ENCODE peak calls at places on chromosome 6, in six cellular contexts. One of them, this sample, is unnamed.

GRCh38 chr6:85482206-85483040 is 32.5 kb downstream of the NT5E start:
- DNase-seq in A549: no peak
- DNase-seq in upper lobe of right lung: no peak
- DNase-seq in esophagus muscularis mucosa: no peak
- DNase-seq in prostate gland: no peak
- DNase-seq in CD8-positive, alpha-beta memory T cell: no peak
- DNase-seq in this sample: peak; percentile 78

GRCh38 chr6:169208011-169208410 is 45.6 kb downstream of the THBS2 start:
- DNase-seq in CD8-positive, alpha-beta memory T cell: no peak
- DNase-seq in prostate gland: no peak
- DNase-seq in upper lobe of right lung: no peak
- DNase-seq in A549: no peak
- DNase-seq in esophagus muscularis mucosa: no peak
- DNase-seq in this sample: no peak

GRCh38 chr6:150546457-150546856 is 53.2 kb upstream of the PLEKHG1 start:
- DNase-seq in prostate gland: no peak
- DNase-seq in A549: no peak
- DNase-seq in CD8-positive, alpha-beta memory T cell: no peak
- DNase-seq in esophagus muscularis mucosa: no peak
- DNase-seq in upper lobe of right lung: no peak
- DNase-seq in this sample: no peak

GRCh38 chr6:113394724-113395123 is 462.4 kb upstream of the MARCKS start:
- DNase-seq in CD8-positive, alpha-beta memory T cell: no peak
- DNase-seq in prostate gland: no peak
- DNase-seq in upper lobe of right lung: no peak
- DNase-seq in esophagus muscularis mucosa: no peak
- DNase-seq in A549: no peak
- DNase-seq in this sample: no peak

GRCh38 chr6:12148841-12149240 is 136.7 kb downstream of the HIVEP1 start:
- DNase-seq in CD8-positive, alpha-beta memory T cell: no peak
- DNase-seq in upper lobe of right lung: no peak
- DNase-seq in esophagus muscularis mucosa: no peak
- DNase-seq in A549: no peak
- DNase-seq in prostate gland: no peak
- DNase-seq in this sample: no peak

GRCh38 chr6:115910147-115910546 is 150.5 kb downstream of the FRK start:
- DNase-seq in CD8-positive, alpha-beta memory T cell: no peak
- DNase-seq in esophagus muscularis mucosa: no peak
- DNase-seq in upper lobe of right lung: no peak
- DNase-seq in A549: no peak
- DNase-seq in prostate gland: no peak
- DNase-seq in this sample: no peak

GRCh38 chr6:31888281-31889258 is 8.9 kb downstream of the EHMT2 start:
- DNase-seq in prostate gland: no peak
- DNase-seq in esophagus muscularis mucosa: no peak
- DNase-seq in A549: no peak
- DNase-seq in upper lobe of right lung: peak; percentile 73
- DNase-seq in CD8-positive, alpha-beta memory T cell: peak; percentile 27
- DNase-seq in this sample: peak; percentile 92

GRCh38 chr6:23890543-23891227 is 235.3 kb upstream of the NRSN1 start:
- DNase-seq in CD8-positive, alpha-beta memory T cell: no peak
- DNase-seq in esophagus muscularis mucosa: no peak
- DNase-seq in upper lobe of right lung: no peak
- DNase-seq in A549: no peak
- DNase-seq in prostate gland: no peak
- DNase-seq in this sample: no peak

GRCh38 chr6:150403458-150404245 is 34.8 kb downstream of the IYD start:
- DNase-seq in esophagus muscularis mucosa: no peak
- DNase-seq in CD8-positive, alpha-beta memory T cell: no peak
- DNase-seq in A549: no peak
- DNase-seq in prostate gland: peak; percentile 39
- DNase-seq in upper lobe of right lung: no peak
- DNase-seq in this sample: peak; percentile 91

GRCh38 chr6:26275663-26276062 is 89.3 kb upstream of the BTN3A2 start:
- DNase-seq in upper lobe of right lung: no peak
- DNase-seq in esophagus muscularis mucosa: no peak
- DNase-seq in prostate gland: no peak
- DNase-seq in CD8-positive, alpha-beta memory T cell: no peak
- DNase-seq in A549: no peak
- DNase-seq in this sample: no peak

GRCh38 chr6:149271348-149272340 is 45.9 kb upstream of the TAB2 start:
- DNase-seq in prostate gland: no peak
- DNase-seq in A549: no peak
- DNase-seq in upper lobe of right lung: no peak
- DNase-seq in CD8-positive, alpha-beta memory T cell: peak; percentile 6
- DNase-seq in esophagus muscularis mucosa: no peak
- DNase-seq in this sample: no peak

GRCh38 chr6:150412221-150412620 is 43.4 kb downstream of the IYD start:
- DNase-seq in upper lobe of right lung: no peak
- DNase-seq in A549: no peak
- DNase-seq in esophagus muscularis mucosa: no peak
- DNase-seq in prostate gland: no peak
- DNase-seq in CD8-positive, alpha-beta memory T cell: no peak
- DNase-seq in this sample: no peak

GRCh38 chr6:22072939-22073338 is 223.9 kb downstream of the PRL start:
- DNase-seq in A549: no peak
- DNase-seq in esophagus muscularis mucosa: no peak
- DNase-seq in CD8-positive, alpha-beta memory T cell: no peak
- DNase-seq in prostate gland: no peak
- DNase-seq in upper lobe of right lung: no peak
- DNase-seq in this sample: no peak

GRCh38 chr6:1110164-1110563 is 201.7 kb upstream of the FOXQ1 start:
- DNase-seq in upper lobe of right lung: no peak
- DNase-seq in A549: no peak
- DNase-seq in CD8-positive, alpha-beta memory T cell: no peak
- DNase-seq in prostate gland: no peak
- DNase-seq in esophagus muscularis mucosa: no peak
- DNase-seq in this sample: no peak

GRCh38 chr6:1604991-1605821 is 4.5 kb upstream of the FOXC1 start:
- DNase-seq in A549: no peak
- DNase-seq in prostate gland: no peak
- DNase-seq in esophagus muscularis mucosa: no peak
- DNase-seq in upper lobe of right lung: no peak
- DNase-seq in CD8-positive, alpha-beta memory T cell: no peak
- DNase-seq in this sample: peak; percentile 89

GRCh38 chr6:79070206-79070825 is 7.7 kb downstream of the PHIP start:
- DNase-seq in A549: no peak
- DNase-seq in esophagus muscularis mucosa: no peak
- DNase-seq in prostate gland: no peak
- DNase-seq in upper lobe of right lung: no peak
- DNase-seq in CD8-positive, alpha-beta memory T cell: no peak
- DNase-seq in this sample: peak; percentile 43

GRCh38 chr6:79076160-79076559 is 1.9 kb downstream of the PHIP start:
- DNase-seq in CD8-positive, alpha-beta memory T cell: no peak
- DNase-seq in prostate gland: no peak
- DNase-seq in esophagus muscularis mucosa: no peak
- DNase-seq in A549: no peak
- DNase-seq in upper lobe of right lung: no peak
- DNase-seq in this sample: no peak

GRCh38 chr6:79071547-79071946 is 6.5 kb downstream of the PHIP start:
- DNase-seq in upper lobe of right lung: no peak
- DNase-seq in prostate gland: no peak
- DNase-seq in CD8-positive, alpha-beta memory T cell: no peak
- DNase-seq in A549: no peak
- DNase-seq in esophagus muscularis mucosa: no peak
- DNase-seq in this sample: no peak

GRCh38 chr6:79073888-79074287 is 4.2 kb downstream of the PHIP start:
- DNase-seq in A549: no peak
- DNase-seq in upper lobe of right lung: no peak
- DNase-seq in esophagus muscularis mucosa: no peak
- DNase-seq in prostate gland: no peak
- DNase-seq in CD8-positive, alpha-beta memory T cell: no peak
- DNase-seq in this sample: no peak

GRCh38 chr6:79072640-79073181 is 5.3 kb downstream of the PHIP start:
- DNase-seq in esophagus muscularis mucosa: no peak
- DNase-seq in A549: no peak
- DNase-seq in upper lobe of right lung: no peak
- DNase-seq in prostate gland: no peak
- DNase-seq in CD8-positive, alpha-beta memory T cell: no peak
- DNase-seq in this sample: no peak
- H3K4me1 ChIP-seq in esophagus muscularis mucosa: peaks cover 77% of the 10 kb centered on the region
- H3K4me1 ChIP-seq in A549: peaks cover 11% of the 10 kb centered on the region
- H3K4me1 ChIP-seq in upper lobe of right lung: peaks cover 37% of the 10 kb centered on the region
- H3K4me1 ChIP-seq in prostate gland: peaks cover 4% of the 10 kb centered on the region
- H3K4me1 ChIP-seq in CD8-positive, alpha-beta memory T cell: peaks cover 48% of the 10 kb centered on the region
- H3K4me1 ChIP-seq in this sample: peaks cover 24% of the 10 kb centered on the region

GRCh38 chr6:168131464-168132415 is 52.7 kb upstream of the FRMD1 start:
- DNase-seq in esophagus muscularis mucosa: peak; percentile 90
- DNase-seq in upper lobe of right lung: no peak
- DNase-seq in CD8-positive, alpha-beta memory T cell: no peak
- DNase-seq in A549: no peak
- DNase-seq in prostate gland: no peak
- DNase-seq in this sample: no peak
- H3K27ac ChIP-seq in esophagus muscularis mucosa: no peak overlapping the region
- H3K27ac ChIP-seq in upper lobe of right lung: no peak overlapping the region
- H3K27ac ChIP-seq in CD8-positive, alpha-beta memory T cell: no peak overlapping the region
- H3K27ac ChIP-seq in A549: no peak overlapping the region
- H3K27ac ChIP-seq in prostate gland: no peak overlapping the region
- H3K27ac ChIP-seq in this sample: no peak overlapping the region

DNA sequence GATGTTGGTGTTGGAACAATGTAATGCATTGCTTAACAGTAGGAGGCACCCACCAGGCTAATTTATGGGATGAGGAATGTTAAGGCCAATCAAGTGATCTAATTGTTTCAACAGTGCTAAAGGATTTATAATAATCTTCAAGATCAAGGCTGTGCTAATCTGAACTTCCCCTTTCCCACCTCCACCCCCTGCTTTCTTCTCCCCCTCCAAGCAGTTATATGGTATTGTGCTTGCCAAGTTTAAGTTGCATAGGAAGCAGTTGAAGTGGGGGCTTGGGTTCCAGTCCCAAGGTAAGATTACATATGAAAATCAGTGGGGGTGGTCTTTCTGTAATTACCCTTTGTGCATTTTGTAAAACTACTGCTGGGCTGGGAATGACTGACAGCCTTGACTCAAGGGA is 89.3 kb upstream of the BACH2 start:
- DNase-seq in esophagus muscularis mucosa: no peak
- DNase-seq in CD8-positive, alpha-beta memory T cell: no peak
- DNase-seq in A549: no peak
- DNase-seq in prostate gland: no peak
- DNase-seq in upper lobe of right lung: no peak
- DNase-seq in this sample: no peak
- H3K4me1 ChIP-seq in esophagus muscularis mucosa: no peaks in the 10 kb centered on the region
- H3K4me1 ChIP-seq in CD8-positive, alpha-beta memory T cell: peaks cover 13% of the 10 kb centered on the region
- H3K4me1 ChIP-seq in A549: no peaks in the 10 kb centered on the region
- H3K4me1 ChIP-seq in prostate gland: no peaks in the 10 kb centered on the region
- H3K4me1 ChIP-seq in upper lobe of right lung: no peaks in the 10 kb centered on the region
- H3K4me1 ChIP-seq in this sample: no peaks in the 10 kb centered on the region

GRCh38 chr6:10759312-10759839 is 11.8 kb downstream of the TMEM14B start:
- DNase-seq in prostate gland: no peak
- DNase-seq in esophagus muscularis mucosa: no peak
- DNase-seq in CD8-positive, alpha-beta memory T cell: no peak
- DNase-seq in A549: peak; percentile 60
- DNase-seq in upper lobe of right lung: no peak
- DNase-seq in this sample: no peak
- H3K27ac ChIP-seq in prostate gland: no peak overlapping the region
- H3K27ac ChIP-seq in esophagus muscularis mucosa: no peak overlapping the region
- H3K27ac ChIP-seq in CD8-positive, alpha-beta memory T cell: no peak overlapping the region
- H3K27ac ChIP-seq in A549: peak overlapping the region; percentile 87
- H3K27ac ChIP-seq in upper lobe of right lung: no peak overlapping the region
- H3K27ac ChIP-seq in this sample: peak overlapping the region; percentile 64

GRCh38 chr6:44039839-44040350 is 87.4 kb downstream of the MRPL14 start:
- DNase-seq in CD8-positive, alpha-beta memory T cell: no peak
- DNase-seq in prostate gland: no peak
- DNase-seq in A549: no peak
- DNase-seq in upper lobe of right lung: peak; percentile 55
- DNase-seq in esophagus muscularis mucosa: no peak
- DNase-seq in this sample: no peak
- H3K4me1 ChIP-seq in CD8-positive, alpha-beta memory T cell: no peaks in the 10 kb centered on the region
- H3K4me1 ChIP-seq in prostate gland: no peaks in the 10 kb centered on the region
- H3K4me1 ChIP-seq in A549: peaks cover 79% of the 10 kb centered on the region
- H3K4me1 ChIP-seq in upper lobe of right lung: peaks cover 4% of the 10 kb centered on the region
- H3K4me1 ChIP-seq in esophagus muscularis mucosa: peaks cover 52% of the 10 kb centered on the region
- H3K4me1 ChIP-seq in this sample: peaks cover 56% of the 10 kb centered on the region

GRCh38 chr6:158852312-158853071 is 33.3 kb upstream of the EZR start:
- DNase-seq in esophagus muscularis mucosa: no peak
- DNase-seq in prostate gland: no peak
- DNase-seq in A549: no peak
- DNase-seq in upper lobe of right lung: no peak
- DNase-seq in CD8-positive, alpha-beta memory T cell: no peak
- DNase-seq in this sample: peak; percentile 53

GRCh38 chr6:158849899-158850806 is 31.0 kb upstream of the EZR start:
- DNase-seq in A549: peak; percentile 87
- DNase-seq in prostate gland: peak; percentile 29
- DNase-seq in esophagus muscularis mucosa: no peak
- DNase-seq in CD8-positive, alpha-beta memory T cell: peak; percentile 38
- DNase-seq in upper lobe of right lung: no peak
- DNase-seq in this sample: peak; percentile 93

GRCh38 chr6:158853072-158853871 is 34.1 kb upstream of the EZR start:
- DNase-seq in upper lobe of right lung: peak; percentile 92
- DNase-seq in prostate gland: peak; percentile 86
- DNase-seq in A549: peak; percentile 83
- DNase-seq in esophagus muscularis mucosa: no peak
- DNase-seq in CD8-positive, alpha-beta memory T cell: peak; percentile 81
- DNase-seq in this sample: peak; percentile 97

GRCh38 chr6:158848441-158848840 is 29.3 kb upstream of the EZR start:
- DNase-seq in CD8-positive, alpha-beta memory T cell: no peak
- DNase-seq in esophagus muscularis mucosa: no peak
- DNase-seq in A549: no peak
- DNase-seq in upper lobe of right lung: no peak
- DNase-seq in prostate gland: no peak
- DNase-seq in this sample: no peak

GRCh38 chr6:158850807-158851115 is 31.6 kb upstream of the EZR start:
- DNase-seq in CD8-positive, alpha-beta memory T cell: no peak
- DNase-seq in prostate gland: no peak
- DNase-seq in esophagus muscularis mucosa: no peak
- DNase-seq in A549: no peak
- DNase-seq in upper lobe of right lung: no peak
- DNase-seq in this sample: peak; percentile 73
- H3K27ac ChIP-seq in CD8-positive, alpha-beta memory T cell: peak overlapping the region; percentile 95
- H3K27ac ChIP-seq in prostate gland: peak overlapping the region; percentile 17
- H3K27ac ChIP-seq in esophagus muscularis mucosa: peak overlapping the region; percentile 72
- H3K27ac ChIP-seq in A549: peak overlapping the region; percentile 92
- H3K27ac ChIP-seq in upper lobe of right lung: peak overlapping the region; percentile 81
- H3K27ac ChIP-seq in this sample: peak overlapping the region; percentile 97

GRCh38 chr6:28943557-28944411 is 20.0 kb upstream of the TRIM27 start:
- DNase-seq in upper lobe of right lung: peak; percentile 87
- DNase-seq in A549: no peak
- DNase-seq in CD8-positive, alpha-beta memory T cell: no peak
- DNase-seq in esophagus muscularis mucosa: peak; percentile 82
- DNase-seq in prostate gland: no peak
- DNase-seq in this sample: peak; percentile 80
- H3K4me1 ChIP-seq in upper lobe of right lung: peaks cover 12% of the 10 kb centered on the region
- H3K4me1 ChIP-seq in A549: peaks cover 25% of the 10 kb centered on the region
- H3K4me1 ChIP-seq in CD8-positive, alpha-beta memory T cell: peaks cover 35% of the 10 kb centered on the region
- H3K4me1 ChIP-seq in esophagus muscularis mucosa: peaks cover 37% of the 10 kb centered on the region
- H3K4me1 ChIP-seq in prostate gland: no peaks in the 10 kb centered on the region
- H3K4me1 ChIP-seq in this sample: peaks cover 10% of the 10 kb centered on the region

This sample was measured in osteoblast.